ENCODE peak calls at places on chromosomes 7 and 10, in four cellular contexts. A is K562, I is HepG2, D is GM12878. R is an unnamed sample.

GRCh38 chr10:66782776-66783175 is 143.1 kb upstream of the LRRTM3 start:
- DNase-seq in A (no peak), I (no peak), D (no peak), R (no peak)

GRCh38 chr7:26900283-26900682 is 35.9 kb upstream of the SKAP2 start:
- DNase-seq in A (no peak), I (no peak), D (no peak), R (no peak)

GRCh38 chr7:153061913-153062528 is 302.5 kb downstream of the ACTR3B start:
- DNase-seq in I (peak), A (peak), D (no peak), R (peak)

GRCh38 chr10:91347529-91347928 is 62.6 kb upstream of the HECTD2 start:
- DNase-seq in D (no peak), A (no peak), I (no peak), R (no peak)

GRCh38 chr7:37538945-37539344 is 90.3 kb upstream of the ELMO1 start:
- DNase-seq in I (no peak), D (no peak), A (no peak), R (no peak)

GRCh38 chr7:74042746-74043522 is 15.0 kb downstream of the ELN start:
- DNase-seq in D (no peak), I (no peak), A (no peak), R (no peak)

GRCh38 chr7:44172803-44173424 is 16.3 kb downstream of the GCK start:
- DNase-seq in D (no peak), I (no peak), A (no peak), R (no peak)

GRCh38 chr7:128122577-128123290 is 91.5 kb upstream of the LRRC4 start:
- DNase-seq in D (no peak), A (no peak), I (no peak), R (no peak)

GRCh38 chr7:28190077-28190476 is 9.5 kb upstream of the JAZF1 start:
- DNase-seq in I (no peak), D (no peak), A (no peak), R (no peak)

GRCh38 chr7:152600266-152600665 is 75.7 kb downstream of the XRCC2 start:
- DNase-seq in A (no peak), I (no peak), D (no peak), R (no peak)

GRCh38 chr7:151416135-151416740 is 6.4 kb upstream of the WDR86 start:
- DNase-seq in D (no peak), I (no peak), A (no peak), R (no peak)

GRCh38 chr7:76220185-76221057 is 18.7 kb downstream of the SRRM3 start:
- DNase-seq in A (no peak), I (peak), D (no peak), R (no peak)

GRCh38 chr10:1316806-1317131 is 260.6 kb downstream of the WDR37 start:
- DNase-seq in D (no peak), A (no peak), I (no peak), R (no peak)

GRCh38 chr10:86217386-86218080 is 149.1 kb downstream of the GRID1 start:
- DNase-seq in I (no peak), D (no peak), A (no peak), R (no peak)

GRCh38 chr10:129756912-129757861 is 206.9 kb downstream of the EBF3 start:
- DNase-seq in A (no peak), I (no peak), D (no peak), R (no peak)

GRCh38 chr10:91909178-91909677 is at the start of gene FGFBP3:
- DNase-seq in A (peak), I (peak), D (no peak), R (peak)

GRCh38 chr10:85667638-85668233 is 698.9 kb downstream of the GRID1 start:
- DNase-seq in D (no peak), A (no peak), I (no peak), R (no peak)

GRCh38 chr7:80140388-80140787 is 5.8 kb downstream of the GNAI1 start:
- DNase-seq in I (no peak), A (no peak), D (no peak), R (no peak)

GRCh38 chr7:100435401-100436304 is 644 bp downstream of the PPP1R35 start:
- DNase-seq in D (no peak), I (no peak), A (peak), R (no peak)

GRCh38 chr7:74334026-74334425 is 44.8 kb downstream of the CLIP2 start:
- DNase-seq in D (no peak), A (no peak), I (no peak), R (no peak)

GRCh38 chr7:98278936-98279335 is 2.5 kb upstream of the BRI3 start:
- DNase-seq in D (no peak), I (no peak), A (no peak), R (no peak)

GRCh38 chr7:69078997-69079769 is 519.1 kb upstream of the AUTS2 start:
- DNase-seq in A (no peak), D (no peak), I (no peak), R (no peak)

GRCh38 chr10:77417806-77418205 is 219.8 kb downstream of the KCNMA1 start:
- DNase-seq in A (no peak), D (no peak), I (no peak), R (no peak)

GRCh38 chr10:93760490-93760889 is 2.8 kb downstream of the LGI1 start:
- DNase-seq in A (no peak), D (no peak), I (no peak), R (no peak)

GRCh38 chr7:32588657-32589056 is 93.4 kb downstream of the AVL9 start:
- DNase-seq in A (no peak), I (peak), D (no peak), R (no peak)

GRCh38 chr10:72567884-72568283 is 58.0 kb downstream of the MICU1 start:
- DNase-seq in D (no peak), I (peak), A (peak), R (peak)

GRCh38 chr7:137932881-137933269 is 69.0 kb downstream of the CREB3L2 start:
- DNase-seq in A (no peak), D (no peak), I (no peak), R (no peak)

GRCh38 chr7:100895701-100895955 is at the start of gene ACHE:
- DNase-seq in A (peak), D (no peak), I (no peak), R (no peak)

GRCh38 chr7:47677093-47677492 is 95.2 kb upstream of the TNS3 start:
- DNase-seq in D (no peak), I (no peak), A (no peak), R (no peak)

GRCh38 chr10:95260909-95261552 is 29.8 kb downstream of the PDLIM1 start:
- DNase-seq in A (no peak), D (no peak), I (no peak), R (no peak)

GRCh38 chr10:4074559-4075407 is 289.8 kb upstream of the KLF6 start:
- DNase-seq in I (no peak), A (no peak), D (no peak), R (no peak)

GRCh38 chr7:144508702-144509101 is 105.2 kb upstream of the NOBOX start:
- DNase-seq in D (peak), A (no peak), I (no peak), R (no peak)

GRCh38 chr7:94059747-94060146 is 55.6 kb upstream of the BET1 start:
- DNase-seq in I (no peak), A (no peak), D (peak), R (no peak)

GRCh38 chr10:75632750-75633462 is 201.5 kb downstream of the LRMDA start:
- DNase-seq in A (no peak), I (no peak), D (no peak), R (no peak)

GRCh38 chr10:29841724-29842649 is 207.2 kb upstream of the SVIL start:
- DNase-seq in D (no peak), A (no peak), I (peak), R (no peak)

GRCh38 chr7:66505531-66506451 is 122.9 kb upstream of the KCTD7 start:
- DNase-seq in D (no peak), I (no peak), A (no peak), R (no peak)

GRCh38 chr10:98417481-98417959 is 2.5 kb upstream of the PYROXD2 start:
- DNase-seq in I (no peak), A (no peak), D (no peak), R (no peak)

GRCh38 chr7:130022115-130022514 is 29.1 kb downstream of the ZC3HC1 start:
- DNase-seq in A (no peak), I (no peak), D (no peak), R (no peak)

DNA sequence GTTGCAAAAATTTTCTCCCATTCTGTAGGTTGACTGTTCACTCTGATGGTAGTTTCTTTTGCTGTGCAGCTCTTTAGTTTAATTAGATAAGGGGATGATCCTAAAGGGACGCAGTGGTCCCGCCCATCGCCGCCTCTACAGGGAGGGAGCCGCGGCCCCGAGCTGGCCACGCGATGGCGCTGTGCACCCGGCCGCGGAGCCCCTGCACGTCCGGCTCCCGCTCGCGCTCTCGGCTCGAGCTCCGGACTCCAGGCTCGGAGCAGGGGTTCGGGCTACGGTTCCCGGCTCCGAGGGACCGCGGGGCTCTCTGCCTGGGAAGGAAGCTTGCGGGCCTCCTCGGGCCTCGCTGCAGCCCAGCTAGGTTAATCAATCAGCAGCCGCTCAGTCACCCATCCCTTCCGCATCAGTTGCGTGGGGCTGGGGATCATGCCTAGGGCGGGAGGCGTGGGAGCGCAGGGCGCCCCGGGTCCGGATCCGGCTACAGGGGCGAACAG is 97.8 kb downstream of the WDR11 start:
- DNase-seq in A (peak), I (peak), D (no peak), R (peak)
- TF ChIP-seq FOXK2 in A (no peak), I (no peak), D (no peak), R (no peak)

GRCh38 chr7:53398566-53398965 is 363.1 kb downstream of the POM121L12 start:
- DNase-seq in A (no peak), D (no peak), I (no peak), R (no peak)

DNA sequence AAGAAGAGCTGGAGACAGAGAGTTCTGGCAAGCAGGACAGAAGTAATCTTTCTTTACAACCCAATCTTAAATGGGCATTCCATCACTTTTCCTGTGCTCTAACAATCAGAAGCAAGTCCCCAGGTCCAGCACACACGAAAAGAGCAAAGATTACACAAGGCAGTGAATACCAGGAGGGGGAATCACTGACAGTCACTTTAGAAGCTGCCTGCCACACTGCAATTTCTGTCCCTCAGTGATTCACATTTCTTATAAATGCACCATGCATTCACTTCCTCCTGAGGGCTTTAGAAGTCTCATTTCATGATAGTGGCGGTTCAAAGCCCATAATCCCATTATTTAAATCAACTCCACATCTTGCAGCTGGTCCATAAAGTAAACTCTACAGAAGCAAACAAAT is 362.5 kb downstream of the POM121L12 start:
- DNase-seq in I (no peak), D (no peak), A (no peak), R (no peak)
- TF ChIP-seq FOXM1 in I (no peak), D (no peak), A (no peak), R (no peak)

GRCh38 chr10:11042375-11042774 is 24.7 kb downstream of the CELF2 start:
- DNase-seq in A (no peak), I (no peak), D (no peak), R (no peak)

GRCh38 chr10:11035318-11035920 is 17.7 kb downstream of the CELF2 start:
- DNase-seq in A (no peak), I (no peak), D (no peak), R (no peak)

GRCh38 chr10:11034762-11035161 is 17.1 kb downstream of the CELF2 start:
- DNase-seq in I (no peak), D (no peak), A (no peak), R (no peak)

GRCh38 chr10:11036424-11037011 is 18.8 kb downstream of the CELF2 start:
- DNase-seq in I (peak), A (peak), D (no peak), R (peak)
- TF ChIP-seq FOXK2 in I (no peak), A (no peak), D (no peak), R (no peak)

GRCh38 chr10:63133787-63134557 is 844 bp downstream of the NRBF2 start:
- DNase-seq in I (no peak), A (no peak), D (no peak), R (no peak)

GRCh38 chr10:63132651-63133055 is 475 bp upstream of the NRBF2 start:
- DNase-seq in A (no peak), D (no peak), I (no peak), R (no peak)

GRCh38 chr10:63128443-63128842 is 4.7 kb upstream of the NRBF2 start:
- DNase-seq in D (no peak), I (no peak), A (no peak), R (no peak)

GRCh38 chr10:63133056-63133786 is at the start of gene NRBF2:
- DNase-seq in A (peak), I (peak), D (peak), R (peak)

DNA sequence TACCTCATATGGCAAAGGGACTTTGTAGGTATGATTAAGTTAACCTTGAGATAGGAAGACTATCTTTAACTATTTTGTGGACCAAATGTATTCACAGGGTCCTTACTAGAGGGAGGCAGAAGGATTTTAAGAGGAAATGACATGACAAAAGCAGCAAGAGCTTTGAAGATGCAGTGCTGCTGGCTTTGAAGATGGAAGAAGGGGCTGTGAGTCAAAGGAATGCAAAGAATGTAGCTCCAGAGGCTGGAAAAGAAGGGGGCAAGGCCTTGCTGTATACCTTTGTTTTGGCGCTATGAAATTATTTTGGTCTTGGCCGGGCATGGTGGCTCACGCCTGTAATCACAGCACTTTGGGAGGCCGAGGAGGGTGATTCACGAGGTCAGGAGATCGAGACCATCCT is 3.2 kb upstream of the NRBF2 start:
- DNase-seq in I (no peak), A (no peak), D (no peak), R (no peak)
- TF ChIP-seq FOXM1 in I (no peak), A (no peak), D (no peak), R (no peak)

GRCh38 chr10:89744021-89744420 is 42.6 kb downstream of the KIF20B start:
- DNase-seq in D (no peak), A (no peak), I (no peak), R (no peak)

GRCh38 chr10:89741126-89741762 is 39.9 kb downstream of the KIF20B start:
- DNase-seq in A (no peak), D (no peak), I (no peak), R (no peak)

GRCh38 chr10:89734616-89735015 is 33.2 kb downstream of the KIF20B start:
- DNase-seq in I (no peak), A (no peak), D (no peak), R (no peak)

DNA sequence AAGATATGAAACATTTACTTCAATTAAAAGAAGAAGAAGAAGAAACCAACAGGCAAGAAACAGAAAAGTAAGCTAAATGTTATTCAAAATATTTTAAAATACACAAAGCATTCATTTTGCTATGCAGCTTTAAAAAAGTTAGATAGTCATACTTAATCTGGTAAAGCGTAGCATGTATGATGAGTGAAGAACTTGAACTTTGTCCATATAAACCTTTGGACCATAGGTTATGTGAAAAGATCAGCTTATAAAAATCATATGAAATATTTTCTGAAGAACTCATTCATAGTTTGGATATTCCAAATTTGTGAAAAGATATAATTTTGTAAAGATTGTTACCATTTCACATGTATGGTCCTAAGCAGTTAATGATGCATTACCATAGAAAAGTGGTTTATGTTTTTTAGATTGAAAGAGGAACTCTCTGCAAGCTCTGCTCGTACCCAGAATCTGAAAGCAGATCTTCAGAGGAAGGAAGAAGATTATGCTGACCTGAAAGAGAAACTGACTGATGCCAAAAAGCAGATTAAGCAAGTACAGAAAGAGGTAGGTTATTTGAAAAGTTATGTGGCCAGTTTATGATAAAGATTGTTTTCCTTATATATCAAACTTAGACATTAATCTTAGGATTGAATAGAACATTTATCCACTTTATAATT is 37.3 kb downstream of the KIF20B start:
- DNase-seq in A (no peak), D (peak), I (no peak), R (no peak)
- TF ChIP-seq FOXK2 in A (no peak), D (no peak), I (no peak), R (no peak)